ENCODE peak calls at places on chromosomes 7 and 10, in five cellular contexts. L is right lobe of liver, T is D341Med, V is colonic mucosa, E is EL. A is an unnamed sample.

GRCh38 chr10:124565565-124566221 is 104.1 kb downstream of the LHPP start:
- DNase-seq in L (no peak), T (peak), V (no peak), E (no peak), A (no peak)

GRCh38 chr10:62268399-62269076 is at the start of gene RTKN2:
- DNase-seq in L (peak), T (peak), V (peak), E (peak), A (peak)

GRCh38 chr10:31599626-31600504 is 280.8 kb downstream of the ZEB1 start:
- DNase-seq in L (no peak), T (no peak), V (no peak), E (no peak), A (no peak)

GRCh38 chr10:91820144-91820543 is 21.9 kb downstream of the TNKS2 start:
- DNase-seq in L (no peak), T (no peak), V (no peak), E (no peak), A (no peak)

GRCh38 chr7:106283831-106284515 is 810 bp downstream of the NAMPT start:
- DNase-seq in L (peak), T (peak), V (peak), E (peak), A (no peak)

GRCh38 chr7:121103579-121103978 is 115.1 kb downstream of the CPED1 start:
- DNase-seq in L (no peak), T (no peak), V (no peak), E (no peak), A (no peak)

GRCh38 chr10:80529604-80530003 is 8.1 kb upstream of the SH2D4B start:
- DNase-seq in L (no peak), T (no peak), V (no peak), E (no peak), A (no peak)

GRCh38 chr10:114026189-114027040 is 17.3 kb upstream of the ADRB1 start:
- DNase-seq in L (no peak), T (no peak), V (no peak), E (peak), A (no peak)

GRCh38 chr10:60536529-60537114 is 146.9 kb upstream of the ANK3 start:
- DNase-seq in L (no peak), T (no peak), V (no peak), E (peak), A (no peak)

GRCh38 chr10:33306756-33307519 is 27.5 kb downstream of the NRP1 start:
- DNase-seq in L (no peak), T (no peak), V (no peak), E (peak), A (no peak)

GRCh38 chr7:139762886-139763285 is 14.9 kb downstream of the HIPK2 start:
- DNase-seq in L (no peak), T (no peak), V (no peak), E (peak), A (no peak)

GRCh38 chr7:135650831-135651573 is 11.3 kb upstream of the STMP1 start:
- DNase-seq in L (no peak), T (no peak), V (peak), E (peak), A (no peak)

GRCh38 chr7:7709263-7709662 is 9.1 kb downstream of the RPA3 start:
- DNase-seq in L (no peak), T (peak), V (no peak), E (no peak), A (no peak)

GRCh38 chr10:115762029-115762428 is 511.0 kb downstream of the GFRA1 start:
- DNase-seq in L (no peak), T (no peak), V (no peak), E (no peak), A (no peak)

A was measured in GM19239.